ENCODE peak calls at places on chromosome 14, in seven cellular contexts. G is A549, O is OCI-LY7, X is fibroblast of mammary gland, J is cardiac fibroblast, H is endothelial cell of umbilical vein, F is Karpas-422. N is an unnamed sample.

GRCh38 chr14:65847065-65847847 is 434.7 kb downstream of the FUT8 start:
- DNase-seq in H (no peak), O (peak), F (no peak), G (no peak), J (no peak), X (no peak), N (peak)

GRCh38 chr14:22163051-22163450 is 426.0 kb downstream of the DAD1 start:
- DNase-seq in X (peak), J (peak), H (peak), F (peak), G (no peak), O (peak), N (no peak)

GRCh38 chr14:52314521-52315354 is 626 bp downstream of the PTGER2 start:
- DNase-seq in J (peak), X (no peak), H (peak), F (no peak), O (no peak), G (no peak), N (no peak)

GRCh38 chr14:73295198-73295796 is 58.0 kb downstream of the PAPLN start:
- DNase-seq in H (peak), J (peak), F (peak), O (peak), G (peak), X (peak), N (peak)

GRCh38 chr14:94612580-94613554 is 676 bp downstream of the SERPINA3 start:
- DNase-seq in G (no peak), X (no peak), H (no peak), O (no peak), F (no peak), J (no peak), N (no peak)

GRCh38 chr14:57755018-57755521 is 110.8 kb downstream of the SLC35F4 start:
- DNase-seq in H (no peak), J (no peak), O (no peak), G (no peak), F (no peak), X (no peak), N (no peak)

GRCh38 chr14:99653618-99654017 is 8.7 kb downstream of the HHIPL1 start:
- DNase-seq in H (no peak), J (no peak), X (no peak), G (no peak), F (no peak), O (no peak), N (no peak)

GRCh38 chr14:42335918-42336317 is 729.2 kb downstream of the LRFN5 start:
- DNase-seq in X (no peak), O (no peak), H (no peak), J (no peak), F (no peak), G (no peak), N (no peak)

GRCh38 chr14:105218611-105219010 is 29.7 kb upstream of the BTBD6 start:
- DNase-seq in O (no peak), J (no peak), H (no peak), X (no peak), F (no peak), G (no peak), N (no peak)

GRCh38 chr14:73252491-73253322 is 15.4 kb downstream of the PAPLN start:
- DNase-seq in F (no peak), H (no peak), J (no peak), X (no peak), O (no peak), G (no peak), N (no peak)

GRCh38 chr14:62301911-62302310 is 539.7 kb downstream of the SNAPC1 start:
- DNase-seq in X (peak), H (no peak), F (no peak), O (no peak), J (peak), G (no peak), N (no peak)

GRCh38 chr14:88848571-88848970 is 24.1 kb downstream of the TTC8 start:
- DNase-seq in J (peak), G (no peak), X (no peak), O (no peak), F (no peak), H (no peak), N (no peak)

GRCh38 chr14:22977684-22978486 is 4.5 kb downstream of the AJUBA start:
- DNase-seq in F (no peak), X (peak), G (peak), H (peak), O (no peak), J (peak), N (no peak)

GRCh38 chr14:63027719-63028118 is 17.5 kb downstream of the KCNH5 start:
- DNase-seq in J (no peak), H (no peak), F (no peak), X (no peak), O (no peak), G (no peak), N (no peak)

GRCh38 chr14:33842299-33842698 is 108.6 kb downstream of the EGLN3 start:
- DNase-seq in X (no peak), G (peak), O (no peak), H (no peak), J (no peak), F (no peak), N (no peak)

GRCh38 chr14:26794731-26795130 is 196.9 kb upstream of the NOVA1 start:
- DNase-seq in O (no peak), F (no peak), G (no peak), X (peak), J (peak), H (no peak), N (no peak)

GRCh38 chr14:40074169-40074568 is 641.9 kb upstream of the FBXO33 start:
- DNase-seq in G (no peak), O (no peak), F (no peak), J (no peak), X (no peak), H (no peak), N (no peak)

GRCh38 chr14:104384776-104385071 is 194.8 kb upstream of the C14orf180 start:
- DNase-seq in X (no peak), G (no peak), J (no peak), O (no peak), F (no peak), H (no peak), N (no peak)

GRCh38 chr14:69695664-69696527 is 71.0 kb upstream of the SRSF5 start:
- DNase-seq in J (peak), X (no peak), H (peak), F (peak), O (peak), G (no peak), N (no peak)

GRCh38 chr14:22848391-22849164 is 12.2 kb downstream of the MMP14 start:
- DNase-seq in H (peak), O (no peak), X (peak), G (no peak), F (no peak), J (peak), N (no peak)

GRCh38 chr14:104352493-104353220 is 214.3 kb downstream of the KIF26A start:
- DNase-seq in G (no peak), J (no peak), H (no peak), F (no peak), O (no peak), X (no peak), N (no peak)

GRCh38 chr14:92615451-92615850 is 101.9 kb downstream of the RIN3 start:
- DNase-seq in O (no peak), G (no peak), J (no peak), X (no peak), F (no peak), H (no peak), N (peak)

GRCh38 chr14:32307881-32308582 is 21.1 kb upstream of the AKAP6 start:
- DNase-seq in X (no peak), J (no peak), F (no peak), O (no peak), G (peak), H (peak), N (no peak)

GRCh38 chr14:77105554-77105953 is 7.5 kb downstream of the CIPC start:
- DNase-seq in O (no peak), X (no peak), J (no peak), F (no peak), H (no peak), G (no peak), N (no peak)

GRCh38 chr14:77106666-77107065 is 8.6 kb downstream of the CIPC start:
- DNase-seq in X (no peak), F (no peak), J (no peak), H (no peak), G (no peak), O (no peak), N (no peak)

GRCh38 chr14:77103954-77104353 is 5.9 kb downstream of the CIPC start:
- DNase-seq in G (no peak), O (no peak), F (no peak), X (no peak), H (no peak), J (no peak), N (no peak)

GRCh38 chr14:77104393-77104792 is 6.3 kb downstream of the CIPC start:
- DNase-seq in O (no peak), G (no peak), F (no peak), J (no peak), H (no peak), X (no peak), N (no peak)

DNA sequence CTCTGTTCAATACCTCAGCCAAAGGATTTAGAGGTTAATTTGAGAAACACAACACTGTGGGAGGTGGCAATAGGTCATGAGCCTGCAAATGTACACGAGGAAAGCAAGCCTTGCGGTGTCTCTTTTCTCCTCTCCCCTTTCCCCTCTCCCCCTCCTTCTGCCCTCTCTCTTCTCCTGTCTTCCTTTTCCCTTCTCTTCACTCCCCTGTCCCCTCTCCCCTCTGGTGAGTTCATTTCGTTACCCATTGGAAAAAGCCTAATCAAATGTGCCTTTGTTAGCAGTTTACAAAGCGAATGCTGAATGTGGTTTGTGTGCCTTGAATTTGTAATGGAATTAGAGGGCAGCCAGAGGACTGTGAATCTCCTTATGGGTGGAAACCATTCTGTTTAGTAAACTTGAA is 7.1 kb downstream of the CIPC start:
- DNase-seq in F (no peak), O (no peak), H (no peak), J (no peak), G (no peak), X (no peak), N (no peak)
- H3K4me3 ChIP-seq in F (no peak), O (no peak), H (no peak), J (no peak), G (no peak), X (no peak), N (no peak)

DNA sequence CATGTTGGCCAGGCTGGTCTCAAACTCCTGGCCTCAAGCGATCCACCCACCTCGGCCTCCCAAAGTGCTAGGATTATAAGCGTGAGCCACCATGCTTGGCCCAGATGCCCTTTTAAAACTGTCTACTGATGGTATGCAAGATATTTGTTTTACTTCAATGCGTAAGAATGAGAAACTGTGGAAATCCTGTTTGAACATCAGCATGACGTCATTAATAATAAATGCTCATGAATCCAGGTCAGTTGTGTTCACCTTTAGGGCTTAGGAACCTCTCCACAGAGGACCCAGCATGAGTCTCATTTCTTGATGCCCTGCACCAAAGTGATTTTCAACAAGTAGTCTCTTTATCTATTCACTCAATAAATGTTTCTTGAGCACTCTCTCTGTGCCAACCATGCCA is 34.5 kb upstream of the FOS start:
- DNase-seq in X (no peak), H (no peak), O (no peak), F (no peak), J (no peak), G (no peak), N (no peak)
- H3K4me3 ChIP-seq in X (no peak), H (no peak), O (no peak), F (no peak), J (no peak), G (no peak), N (no peak)

GRCh38 chr14:96538097-96538496 is 35.9 kb downstream of the PAPOLA start:
- DNase-seq in H (no peak), O (no peak), F (no peak), J (no peak), X (no peak), G (no peak), N (no peak)

GRCh38 chr14:96532632-96533031 is 30.4 kb downstream of the PAPOLA start:
- DNase-seq in X (no peak), J (no peak), F (no peak), H (no peak), G (no peak), O (no peak), N (no peak)

GRCh38 chr14:96538663-96539317 is 36.6 kb downstream of the PAPOLA start:
- DNase-seq in X (peak), G (peak), O (no peak), H (no peak), J (peak), F (no peak), N (no peak)

GRCh38 chr14:96536807-96537206 is 34.6 kb downstream of the PAPOLA start:
- DNase-seq in F (no peak), G (no peak), O (no peak), H (no peak), X (no peak), J (no peak), N (no peak)
- H3K4me3 ChIP-seq in F (no peak), G (no peak), O (no peak), H (no peak), X (no peak), J (no peak), N (no peak)

GRCh38 chr14:35047961-35048513 is 2.0 kb downstream of the FAM177A1 start:
- DNase-seq in H (no peak), G (no peak), F (no peak), O (no peak), X (no peak), J (no peak), N (no peak)
- H3K4me3 ChIP-seq in H (no peak), G (peak), F (peak), O (no peak), X (no peak), J (no peak), N (no peak)

GRCh38 chr14:29926228-29926627 is 1.4 kb downstream of the PRKD1 start:
- DNase-seq in J (no peak), G (no peak), H (peak), O (no peak), X (no peak), F (no peak), N (no peak)
- H3K4me3 ChIP-seq in J (peak), G (peak), H (no peak), O (no peak), X (peak), F (no peak), N (no peak)

GRCh38 chr14:75970989-75971388 is 10.8 kb downstream of the TGFB3 start:
- DNase-seq in F (no peak), X (no peak), J (no peak), H (no peak), O (no peak), G (no peak), N (no peak)

GRCh38 chr14:75967866-75968265 is 13.9 kb downstream of the TGFB3 start:
- DNase-seq in O (no peak), F (no peak), H (no peak), J (no peak), G (no peak), X (peak), N (no peak)

GRCh38 chr14:75969126-75969525 is 12.7 kb downstream of the TGFB3 start:
- DNase-seq in O (no peak), F (no peak), J (peak), H (no peak), G (no peak), X (peak), N (no peak)

GRCh38 chr14:75969891-75970290 is 11.9 kb downstream of the TGFB3 start:
- DNase-seq in G (no peak), X (peak), F (no peak), J (peak), O (no peak), H (no peak), N (no peak)

GRCh38 chr14:75968461-75968860 is 13.3 kb downstream of the TGFB3 start:
- DNase-seq in F (no peak), H (no peak), O (no peak), J (peak), G (no peak), X (peak), N (no peak)
- H3K4me3 ChIP-seq in F (no peak), H (no peak), O (no peak), J (no peak), G (no peak), X (no peak), N (no peak)

GRCh38 chr14:54489731-54490447 is 1.1 kb upstream of the GMFB start:
- DNase-seq in F (no peak), G (no peak), X (peak), H (no peak), O (no peak), J (no peak), N (no peak)
- H3K4me3 ChIP-seq in F (peak), G (peak), X (peak), H (no peak), O (peak), J (peak), N (no peak)

GRCh38 chr14:46819117-46819516 is 167.5 kb upstream of the RPL10L start:
- DNase-seq in H (no peak), G (no peak), X (no peak), J (no peak), O (no peak), F (no peak), N (no peak)

GRCh38 chr14:46818147-46818546 is 166.6 kb upstream of the RPL10L start:
- DNase-seq in X (no peak), J (no peak), H (no peak), O (no peak), G (no peak), F (no peak), N (no peak)

GRCh38 chr14:46820291-46820690 is 168.7 kb upstream of the RPL10L start:
- DNase-seq in J (no peak), G (no peak), O (no peak), H (no peak), X (no peak), F (no peak), N (no peak)
- H3K4me3 ChIP-seq in J (no peak), G (no peak), O (no peak), H (no peak), X (no peak), F (no peak), N (no peak)

DNA sequence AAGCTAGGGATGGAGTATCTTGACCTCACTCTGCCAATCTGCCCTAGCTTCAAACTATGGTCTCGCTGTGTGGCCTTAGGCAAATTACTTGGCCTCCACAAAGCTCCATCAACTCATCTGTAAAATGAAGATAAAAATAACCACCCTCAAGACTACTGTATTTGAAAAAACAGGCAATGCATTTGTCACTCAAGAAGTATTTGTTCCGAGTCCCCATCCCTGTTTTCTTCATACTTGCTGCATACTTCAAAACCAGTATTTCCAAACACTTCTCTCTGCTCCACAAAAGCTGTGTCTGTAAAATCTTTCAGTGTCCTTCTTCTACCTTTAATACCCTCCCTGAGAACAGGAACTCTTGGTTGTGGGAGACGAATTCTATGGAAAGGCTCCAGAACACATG is 47.9 kb downstream of the GTF2A1 start:
- DNase-seq in O (peak), X (no peak), H (no peak), G (no peak), F (no peak), J (no peak), N (no peak)
- H3K4me3 ChIP-seq in O (peak), X (no peak), H (no peak), G (no peak), F (peak), J (no peak), N (no peak)